ENCODE peak calls at places on chromosome 7, in five cellular contexts. Z is BJ, Y is Panc1, J is gastrocnemius medialis, S is neural progenitor cell. E is an unnamed sample. For H3K36me3, the result is how much of the 10 kb centered on the place peaks cover.

GRCh38 chr7:117993377-117994003 is 120.2 kb upstream of the CTTNBP2 start:
- DNase-seq in Z (no peak), Y (peak), J (no peak), S (peak), E (no peak)

GRCh38 chr7:2472744-2473143 is 3.5 kb downstream of the GRIFIN start:
- DNase-seq in Z (no peak), Y (no peak), J (no peak), S (no peak), E (no peak)

GRCh38 chr7:26117142-26117807 is 34.7 kb upstream of the NFE2L3 start:
- DNase-seq in Z (no peak), Y (no peak), J (no peak), S (peak), E (no peak)

GRCh38 chr7:86320341-86320740 is 323.4 kb upstream of the GRM3 start:
- DNase-seq in Z (no peak), Y (no peak), J (no peak), S (no peak), E (no peak)

GRCh38 chr7:130149575-130150139 is 55.5 kb downstream of the TMEM209 start:
- DNase-seq in Z (no peak), Y (no peak), J (no peak), S (no peak), E (no peak)

GRCh38 chr7:91064938-91065337 is 199.3 kb upstream of the FZD1 start:
- DNase-seq in Z (no peak), Y (no peak), J (no peak), S (no peak), E (no peak)

GRCh38 chr7:140724706-140725105 is 28.2 kb downstream of the NDUFB2 start:
- DNase-seq in Z (no peak), Y (no peak), J (no peak), S (no peak), E (no peak)

GRCh38 chr7:35333265-35333664 is 79.4 kb upstream of the TBX20 start:
- DNase-seq in Z (no peak), Y (no peak), J (no peak), S (no peak), E (no peak)

GRCh38 chr7:132244917-132245480 is 331.3 kb downstream of the PLXNA4 start:
- DNase-seq in Z (no peak), Y (no peak), J (no peak), S (peak), E (no peak)

GRCh38 chr7:50534690-50535290 is 30.4 kb downstream of the DDC start:
- DNase-seq in Z (peak), Y (peak), J (no peak), S (no peak), E (peak)

GRCh38 chr7:16078076-16078952 is 343.0 kb downstream of the CRPPA start:
- DNase-seq in Z (no peak), Y (peak), J (no peak), S (peak), E (peak)

GRCh38 chr7:18975689-18976280 is 141.7 kb downstream of the TWIST1 start:
- DNase-seq in Z (no peak), Y (no peak), J (no peak), S (no peak), E (no peak)

GRCh38 chr7:129875745-129876411 is 76.9 kb downstream of the UBE2H start:
- DNase-seq in Z (no peak), Y (no peak), J (no peak), S (no peak), E (no peak)

GRCh38 chr7:75687246-75688088 is 51.3 kb downstream of the HIP1 start:
- DNase-seq in Z (no peak), Y (no peak), J (no peak), S (no peak), E (no peak)

GRCh38 chr7:143490719-143491306 is 13.1 kb downstream of the TAS2R41 start:
- DNase-seq in Z (no peak), Y (peak), J (no peak), S (peak), E (no peak)

GRCh38 chr7:43879477-43879876 is 10.2 kb upstream of the MRPS24 start:
- DNase-seq in Z (peak), Y (no peak), J (no peak), S (no peak), E (peak)
- H3K36me3 ChIP-seq in Z (under half), Y (under half), J (under half), S (under half), E (under half)

GRCh38 chr7:109868215-109868614 is 1222.7 kb upstream of the LRRN3 start:
- DNase-seq in Z (no peak), Y (no peak), J (no peak), S (no peak), E (no peak)

GRCh38 chr7:109873296-109873695 is 1217.6 kb upstream of the LRRN3 start:
- DNase-seq in Z (no peak), Y (no peak), J (no peak), S (no peak), E (no peak)
- TF ChIP-seq CTCF in Z (no peak), Y (no peak), J (no peak), S (no peak), E (no peak)

DNA sequence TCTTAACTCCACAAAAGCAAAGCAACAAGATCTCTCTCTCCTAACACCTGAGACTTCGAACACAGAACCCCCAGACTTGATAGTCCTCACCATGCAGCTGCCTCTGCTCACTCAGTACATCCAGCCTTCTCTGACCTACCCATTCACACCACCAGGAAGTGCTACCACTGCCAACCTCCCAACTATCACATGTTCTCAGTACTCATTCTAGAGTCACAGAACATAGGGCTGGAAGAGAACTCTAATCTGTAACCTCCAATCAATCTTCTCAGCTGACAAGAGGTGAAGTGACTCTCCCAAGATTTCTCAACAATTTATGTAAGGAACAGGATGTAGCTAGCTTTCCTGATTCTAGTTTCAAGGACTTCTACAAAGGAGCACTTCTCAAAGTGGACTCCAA is 3.8 kb downstream of the NUDCD3 start:
- DNase-seq in Z (no peak), Y (no peak), J (peak), S (no peak), E (no peak)
- H3K36me3 ChIP-seq in Z (under half), Y (under half), J (under half), S (under half), E (under half)

GRCh38 chr7:38452615-38453014 is 178.6 kb downstream of the AMPH start:
- DNase-seq in Z (peak), Y (no peak), J (no peak), S (no peak), E (no peak)

GRCh38 chr7:38448842-38449241 is 175.4 kb upstream of the TARP start:
- DNase-seq in Z (no peak), Y (no peak), J (no peak), S (no peak), E (no peak)

GRCh38 chr7:38453826-38454225 is 177.3 kb downstream of the AMPH start:
- DNase-seq in Z (no peak), Y (no peak), J (no peak), S (no peak), E (no peak)

GRCh38 chr7:38453187-38453586 is 178.0 kb downstream of the AMPH start:
- DNase-seq in Z (no peak), Y (no peak), J (no peak), S (peak), E (no peak)

GRCh38 chr7:38451840-38452239 is 178.4 kb upstream of the TARP start:
- DNase-seq in Z (no peak), Y (peak), J (no peak), S (peak), E (no peak)
- TF ChIP-seq CTCF in Z (peak), Y (peak), J (no peak), S (peak), E (peak)